ENCODE peak calls at places on chromosomes 5 and 9, in seven cellular contexts. One of them, this sample, is unnamed.

GRCh38 chr5:62718368-62718767 is 139.7 kb downstream of the LRRC70 start:
- DNase-seq in HCT116: no peak
- DNase-seq in GM12878: no peak
- DNase-seq in H1: no peak
- DNase-seq in K562: no peak
- DNase-seq in SK-N-SH: no peak
- DNase-seq in HepG2: no peak
- DNase-seq in this sample: no peak

GRCh38 chr5:161306354-161306990 is 240.1 kb downstream of the GABRB2 start:
- DNase-seq in HCT116: no peak
- DNase-seq in GM12878: no peak
- DNase-seq in H1: no peak
- DNase-seq in K562: no peak
- DNase-seq in SK-N-SH: no peak
- DNase-seq in HepG2: no peak
- DNase-seq in this sample: no peak

GRCh38 chr5:115575167-115576070 is 26.9 kb downstream of the TICAM2 start:
- DNase-seq in HCT116: no peak
- DNase-seq in GM12878: no peak
- DNase-seq in H1: no peak
- DNase-seq in K562: no peak
- DNase-seq in SK-N-SH: no peak
- DNase-seq in HepG2: peak
- DNase-seq in this sample: no peak

GRCh38 chr5:61816585-61817450 is 484.8 kb downstream of the ZSWIM6 start:
- DNase-seq in HCT116: no peak
- DNase-seq in GM12878: no peak
- DNase-seq in H1: no peak
- DNase-seq in K562: no peak
- DNase-seq in SK-N-SH: no peak
- DNase-seq in HepG2: no peak
- DNase-seq in this sample: no peak

GRCh38 chr5:172104801-172105701 is 83.0 kb downstream of the STK10 start:
- DNase-seq in HCT116: no peak
- DNase-seq in GM12878: no peak
- DNase-seq in H1: no peak
- DNase-seq in K562: no peak
- DNase-seq in SK-N-SH: no peak
- DNase-seq in HepG2: no peak
- DNase-seq in this sample: no peak

GRCh38 chr9:85208666-85209065 is 533.1 kb downstream of the AGTPBP1 start:
- DNase-seq in HCT116: no peak
- DNase-seq in GM12878: no peak
- DNase-seq in H1: no peak
- DNase-seq in K562: no peak
- DNase-seq in SK-N-SH: no peak
- DNase-seq in HepG2: no peak
- DNase-seq in this sample: no peak

GRCh38 chr5:137186759-137187461 is 312.2 kb downstream of the SPOCK1 start:
- DNase-seq in HCT116: no peak
- DNase-seq in GM12878: no peak
- DNase-seq in H1: no peak
- DNase-seq in K562: no peak
- DNase-seq in SK-N-SH: no peak
- DNase-seq in HepG2: no peak
- DNase-seq in this sample: no peak

GRCh38 chr5:86671536-86671935 is 53.8 kb downstream of the COX7C start:
- DNase-seq in HCT116: no peak
- DNase-seq in GM12878: no peak
- DNase-seq in H1: no peak
- DNase-seq in K562: no peak
- DNase-seq in SK-N-SH: no peak
- DNase-seq in HepG2: no peak
- DNase-seq in this sample: no peak

GRCh38 chr9:109452761-109453160 is 45.3 kb downstream of the PTPN3 start:
- DNase-seq in HCT116: no peak
- DNase-seq in GM12878: no peak
- DNase-seq in H1: no peak
- DNase-seq in K562: no peak
- DNase-seq in SK-N-SH: no peak
- DNase-seq in HepG2: no peak
- DNase-seq in this sample: no peak

GRCh38 chr9:101485873-101486692 is 47.6 kb upstream of the RNF20 start:
- DNase-seq in HCT116: peak
- DNase-seq in GM12878: no peak
- DNase-seq in H1: peak
- DNase-seq in K562: no peak
- DNase-seq in SK-N-SH: peak
- DNase-seq in HepG2: no peak
- DNase-seq in this sample: no peak

GRCh38 chr9:110591526-110591925 is 12.0 kb upstream of the SVEP1 start:
- DNase-seq in HCT116: no peak
- DNase-seq in GM12878: no peak
- DNase-seq in H1: no peak
- DNase-seq in K562: no peak
- DNase-seq in SK-N-SH: no peak
- DNase-seq in HepG2: no peak
- DNase-seq in this sample: no peak

GRCh38 chr5:68884893-68885292 is 208.9 kb upstream of the SLC30A5 start:
- DNase-seq in HCT116: peak
- DNase-seq in GM12878: no peak
- DNase-seq in H1: no peak
- DNase-seq in K562: peak
- DNase-seq in SK-N-SH: peak
- DNase-seq in HepG2: peak
- DNase-seq in this sample: no peak

GRCh38 chr9:134860510-134860909 is 20.1 kb upstream of the FCN2 start:
- DNase-seq in HCT116: no peak
- DNase-seq in GM12878: no peak
- DNase-seq in H1: no peak
- DNase-seq in K562: no peak
- DNase-seq in SK-N-SH: no peak
- DNase-seq in HepG2: no peak
- DNase-seq in this sample: no peak

GRCh38 chr5:67490543-67491321 is 294.1 kb upstream of the CD180 start:
- DNase-seq in HCT116: no peak
- DNase-seq in GM12878: no peak
- DNase-seq in H1: no peak
- DNase-seq in K562: no peak
- DNase-seq in SK-N-SH: no peak
- DNase-seq in HepG2: no peak
- DNase-seq in this sample: no peak

GRCh38 chr9:76451234-76451633 is 7.7 kb upstream of the GCNT1 start:
- DNase-seq in HCT116: no peak
- DNase-seq in GM12878: no peak
- DNase-seq in H1: no peak
- DNase-seq in K562: no peak
- DNase-seq in SK-N-SH: no peak
- DNase-seq in HepG2: no peak
- DNase-seq in this sample: no peak

GRCh38 chr9:25025686-25026085 is 480.0 kb upstream of the IZUMO3 start:
- DNase-seq in HCT116: no peak
- DNase-seq in GM12878: no peak
- DNase-seq in H1: no peak
- DNase-seq in K562: no peak
- DNase-seq in SK-N-SH: no peak
- DNase-seq in HepG2: no peak
- DNase-seq in this sample: no peak

GRCh38 chr5:157857821-157858526 is 971 bp downstream of the CLINT1 start:
- DNase-seq in HCT116: no peak
- DNase-seq in GM12878: no peak
- DNase-seq in H1: no peak
- DNase-seq in K562: no peak
- DNase-seq in SK-N-SH: no peak
- DNase-seq in HepG2: no peak
- DNase-seq in this sample: no peak

GRCh38 chr9:114745108-114745848 is 60.6 kb downstream of the TNFSF15 start:
- DNase-seq in HCT116: no peak
- DNase-seq in GM12878: no peak
- DNase-seq in H1: no peak
- DNase-seq in K562: no peak
- DNase-seq in SK-N-SH: no peak
- DNase-seq in HepG2: no peak
- DNase-seq in this sample: no peak

GRCh38 chr9:136960212-136960937 is 8.3 kb downstream of the LCN12 start:
- DNase-seq in HCT116: no peak
- DNase-seq in GM12878: no peak
- DNase-seq in H1: no peak
- DNase-seq in K562: no peak
- DNase-seq in SK-N-SH: no peak
- DNase-seq in HepG2: no peak
- DNase-seq in this sample: no peak

GRCh38 chr5:40436535-40437237 is 243.0 kb upstream of the PTGER4 start:
- DNase-seq in HCT116: no peak
- DNase-seq in GM12878: no peak
- DNase-seq in H1: no peak
- DNase-seq in K562: no peak
- DNase-seq in SK-N-SH: no peak
- DNase-seq in HepG2: no peak
- DNase-seq in this sample: no peak

GRCh38 chr9:127778280-127779135 is at the start of gene SH2D3C:
- DNase-seq in HCT116: no peak
- DNase-seq in GM12878: no peak
- DNase-seq in H1: no peak
- DNase-seq in K562: no peak
- DNase-seq in SK-N-SH: no peak
- DNase-seq in HepG2: no peak
- DNase-seq in this sample: no peak

GRCh38 chr9:114902773-114903589 is 27.4 kb downstream of the TNFSF8 start:
- DNase-seq in HCT116: no peak
- DNase-seq in GM12878: no peak
- DNase-seq in H1: no peak
- DNase-seq in K562: no peak
- DNase-seq in SK-N-SH: no peak
- DNase-seq in HepG2: no peak
- DNase-seq in this sample: no peak

GRCh38 chr5:107483625-107484024 is 187.1 kb downstream of the EFNA5 start:
- DNase-seq in HCT116: no peak
- DNase-seq in GM12878: no peak
- DNase-seq in H1: no peak
- DNase-seq in K562: no peak
- DNase-seq in SK-N-SH: no peak
- DNase-seq in HepG2: no peak
- DNase-seq in this sample: no peak

GRCh38 chr9:122396622-122397148 is 25.9 kb downstream of the PTGS1 start:
- DNase-seq in HCT116: no peak
- DNase-seq in GM12878: no peak
- DNase-seq in H1: no peak
- DNase-seq in K562: no peak
- DNase-seq in SK-N-SH: no peak
- DNase-seq in HepG2: no peak
- DNase-seq in this sample: no peak

GRCh38 chr5:124997186-124997893 is 250.9 kb upstream of the ZNF608 start:
- DNase-seq in HCT116: no peak
- DNase-seq in GM12878: no peak
- DNase-seq in H1: no peak
- DNase-seq in K562: no peak
- DNase-seq in SK-N-SH: no peak
- DNase-seq in HepG2: no peak
- DNase-seq in this sample: no peak

GRCh38 chr9:96075111-96075510 is 199.6 kb downstream of the ERCC6L2 start:
- DNase-seq in HCT116: no peak
- DNase-seq in GM12878: no peak
- DNase-seq in H1: no peak
- DNase-seq in K562: no peak
- DNase-seq in SK-N-SH: no peak
- DNase-seq in HepG2: no peak
- DNase-seq in this sample: no peak

GRCh38 chr9:20442461-20443319 is 179.6 kb downstream of the MLLT3 start:
- DNase-seq in HCT116: no peak
- DNase-seq in GM12878: no peak
- DNase-seq in H1: no peak
- DNase-seq in K562: no peak
- DNase-seq in SK-N-SH: no peak
- DNase-seq in HepG2: no peak
- DNase-seq in this sample: no peak

DNA sequence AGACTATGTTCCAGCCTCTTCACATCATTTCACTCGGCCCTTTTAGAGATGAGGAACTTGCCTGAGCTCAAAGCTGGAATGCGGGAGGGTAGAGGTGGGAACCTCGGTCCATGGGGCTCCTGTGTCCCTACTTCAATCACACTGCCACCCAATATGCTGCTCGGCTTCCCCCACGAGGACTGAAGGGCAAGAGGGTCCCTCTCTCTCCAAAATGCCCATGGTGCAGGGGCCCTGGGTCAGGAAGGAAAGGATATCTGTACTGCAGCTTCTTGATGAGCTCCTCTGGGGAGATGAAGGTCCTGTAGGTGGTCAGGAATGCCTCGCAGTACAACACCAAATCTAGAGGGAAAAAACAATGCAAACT is 46.5 kb downstream of the PRRT1B start:
- DNase-seq in HCT116: no peak
- DNase-seq in GM12878: no peak
- DNase-seq in H1: no peak
- DNase-seq in K562: no peak
- DNase-seq in SK-N-SH: no peak
- DNase-seq in HepG2: no peak
- DNase-seq in this sample: no peak
- TF ChIP-seq SIN3A in HCT116: no peak
- TF ChIP-seq SIN3A in GM12878: no peak
- TF ChIP-seq SIN3A in H1: no peak
- TF ChIP-seq SIN3A in K562: no peak
- TF ChIP-seq SIN3A in SK-N-SH: no peak
- TF ChIP-seq SIN3A in HepG2: no peak
- TF ChIP-seq SIN3A in this sample: no peak

GRCh38 chr5:2387224-2388004 is 364.1 kb downstream of the IRX2 start:
- DNase-seq in HCT116: no peak
- DNase-seq in GM12878: no peak
- DNase-seq in H1: no peak
- DNase-seq in K562: no peak
- DNase-seq in SK-N-SH: no peak
- DNase-seq in HepG2: no peak
- DNase-seq in this sample: no peak
- TF ChIP-seq SIN3A in HCT116: no peak
- TF ChIP-seq SIN3A in GM12878: no peak
- TF ChIP-seq SIN3A in H1: no peak
- TF ChIP-seq SIN3A in K562: no peak
- TF ChIP-seq SIN3A in SK-N-SH: no peak
- TF ChIP-seq SIN3A in HepG2: no peak
- TF ChIP-seq SIN3A in this sample: no peak

DNA sequence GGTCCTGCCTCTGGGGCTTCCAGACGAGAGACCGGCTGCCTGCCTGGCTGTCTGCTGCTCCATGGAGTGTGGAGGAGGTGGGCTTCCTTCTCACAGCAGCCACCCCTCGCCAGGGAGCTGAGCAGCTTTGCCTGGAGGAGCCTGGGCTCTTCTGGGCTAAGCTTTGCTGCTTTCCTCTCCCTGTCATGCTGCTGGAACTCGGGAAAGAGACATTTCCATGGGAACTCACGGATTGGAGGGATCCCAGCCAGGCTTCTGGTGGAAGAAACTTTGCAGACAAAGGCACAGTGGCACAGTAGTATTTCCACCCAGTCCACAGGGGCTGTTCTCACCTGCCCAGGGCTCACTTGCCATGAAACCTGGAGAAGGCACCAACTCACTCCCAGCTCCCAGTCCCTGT is 5.6 kb upstream of the NTNG2 start:
- DNase-seq in HCT116: no peak
- DNase-seq in GM12878: no peak
- DNase-seq in H1: no peak
- DNase-seq in K562: no peak
- DNase-seq in SK-N-SH: no peak
- DNase-seq in HepG2: no peak
- DNase-seq in this sample: no peak
- TF ChIP-seq SIN3A in HCT116: no peak
- TF ChIP-seq SIN3A in GM12878: no peak
- TF ChIP-seq SIN3A in H1: no peak
- TF ChIP-seq SIN3A in K562: no peak
- TF ChIP-seq SIN3A in SK-N-SH: no peak
- TF ChIP-seq SIN3A in HepG2: no peak
- TF ChIP-seq SIN3A in this sample: no peak

GRCh38 chr5:179805529-179806249 is 977 bp downstream of the MGAT4B start:
- DNase-seq in HCT116: no peak
- DNase-seq in GM12878: no peak
- DNase-seq in H1: no peak
- DNase-seq in K562: peak
- DNase-seq in SK-N-SH: peak
- DNase-seq in HepG2: no peak
- DNase-seq in this sample: no peak
- TF ChIP-seq SIN3A in HCT116: no peak
- TF ChIP-seq SIN3A in GM12878: no peak
- TF ChIP-seq SIN3A in H1: no peak
- TF ChIP-seq SIN3A in K562: peak
- TF ChIP-seq SIN3A in SK-N-SH: no peak
- TF ChIP-seq SIN3A in HepG2: peak
- TF ChIP-seq SIN3A in this sample: peak